ENCODE peak calls at places on chromosome 10, in four cellular contexts. One of them, this sample, is unnamed.

GRCh38 chr10:68963151-68963550 is 7.2 kb downstream of the DDX21 start:
- DNase-seq in K562: no peak
- DNase-seq in HepG2: no peak
- DNase-seq in H1: no peak
- DNase-seq in this sample: no peak

GRCh38 chr10:31136951-31137885 is 105.6 kb upstream of the ZNF438 start:
- DNase-seq in H1: no peak
- DNase-seq in HepG2: no peak
- DNase-seq in K562: no peak
- DNase-seq in this sample: no peak

GRCh38 chr10:124194199-124194824 is 100.9 kb upstream of the CHST15 start:
- DNase-seq in H1: no peak
- DNase-seq in HepG2: no peak
- DNase-seq in K562: no peak
- DNase-seq in this sample: no peak

GRCh38 chr10:93995598-93996271 is 2.0 kb downstream of the PLCE1 start:
- DNase-seq in H1: no peak
- DNase-seq in HepG2: no peak
- DNase-seq in K562: no peak
- DNase-seq in this sample: no peak

GRCh38 chr10:88657901-88658300 is 6.3 kb upstream of the LIPF start:
- DNase-seq in H1: no peak
- DNase-seq in HepG2: no peak
- DNase-seq in K562: no peak
- DNase-seq in this sample: no peak

GRCh38 chr10:117960345-117960744 is 86.4 kb downstream of the RAB11FIP2 start:
- DNase-seq in HepG2: peak
- DNase-seq in K562: no peak
- DNase-seq in H1: no peak
- DNase-seq in this sample: no peak

GRCh38 chr10:63544418-63544817 is 23.2 kb downstream of the REEP3 start:
- DNase-seq in HepG2: no peak
- DNase-seq in K562: no peak
- DNase-seq in H1: no peak
- DNase-seq in this sample: no peak

GRCh38 chr10:74760042-74760979 is 66.1 kb upstream of the KAT6B start:
- DNase-seq in HepG2: peak
- DNase-seq in K562: no peak
- DNase-seq in H1: no peak
- DNase-seq in this sample: no peak

GRCh38 chr10:104254493-104255243 is at the start of gene GSTO1:
- DNase-seq in K562: peak
- DNase-seq in H1: no peak
- DNase-seq in HepG2: peak
- DNase-seq in this sample: peak

GRCh38 chr10:115801987-115802386 is 471.0 kb downstream of the GFRA1 start:
- DNase-seq in HepG2: no peak
- DNase-seq in H1: no peak
- DNase-seq in K562: no peak
- DNase-seq in this sample: no peak

GRCh38 chr10:124523886-124524285 is 62.3 kb downstream of the LHPP start:
- DNase-seq in H1: no peak
- DNase-seq in K562: no peak
- DNase-seq in HepG2: no peak
- DNase-seq in this sample: no peak

GRCh38 chr10:119693262-119693957 is 32.4 kb upstream of the INPP5F start:
- DNase-seq in HepG2: peak
- DNase-seq in K562: no peak
- DNase-seq in H1: no peak
- DNase-seq in this sample: no peak

GRCh38 chr10:75926763-75927162 is 495.3 kb downstream of the LRMDA start:
- DNase-seq in H1: no peak
- DNase-seq in HepG2: no peak
- DNase-seq in K562: peak
- DNase-seq in this sample: no peak

GRCh38 chr10:49353895-49354566 is 41.9 kb downstream of the DRGX start:
- DNase-seq in K562: no peak
- DNase-seq in H1: no peak
- DNase-seq in HepG2: no peak
- DNase-seq in this sample: no peak

GRCh38 chr10:79066460-79067240 is 2.1 kb upstream of the ZMIZ1 start:
- DNase-seq in K562: peak
- DNase-seq in HepG2: peak
- DNase-seq in H1: no peak
- DNase-seq in this sample: peak

GRCh38 chr10:110013615-110014293 is 6.0 kb downstream of the ADD3 start:
- DNase-seq in H1: no peak
- DNase-seq in HepG2: peak
- DNase-seq in K562: no peak
- DNase-seq in this sample: no peak

GRCh38 chr10:95660283-95660682 is 3.8 kb upstream of the ALDH18A1 start:
- DNase-seq in H1: no peak
- DNase-seq in HepG2: no peak
- DNase-seq in K562: no peak
- DNase-seq in this sample: no peak

GRCh38 chr10:130656582-130657133 is 520.5 kb downstream of the GLRX3 start:
- DNase-seq in H1: no peak
- DNase-seq in HepG2: no peak
- DNase-seq in K562: no peak
- DNase-seq in this sample: no peak

GRCh38 chr10:130363899-130364298 is 227.7 kb downstream of the GLRX3 start:
- DNase-seq in HepG2: no peak
- DNase-seq in H1: no peak
- DNase-seq in K562: no peak
- DNase-seq in this sample: no peak

GRCh38 chr10:112832361-112832878 is 117.6 kb upstream of the TCF7L2 start:
- DNase-seq in K562: no peak
- DNase-seq in HepG2: no peak
- DNase-seq in H1: peak
- DNase-seq in this sample: no peak

GRCh38 chr10:46541735-46542566 is 14.5 kb downstream of the GPRIN2 start:
- DNase-seq in HepG2: no peak
- DNase-seq in H1: no peak
- DNase-seq in K562: no peak
- DNase-seq in this sample: peak

GRCh38 chr10:70145166-70145665 is 1.3 kb downstream of the TYSND1 start:
- DNase-seq in K562: no peak
- DNase-seq in HepG2: no peak
- DNase-seq in H1: no peak
- DNase-seq in this sample: no peak

GRCh38 chr10:38054361-38054797 is 39.8 kb upstream of the ZNF37A start:
- DNase-seq in HepG2: no peak
- DNase-seq in H1: no peak
- DNase-seq in K562: no peak
- DNase-seq in this sample: no peak

GRCh38 chr10:29102233-29102632 is 186.6 kb upstream of the LYZL1 start:
- DNase-seq in K562: no peak
- DNase-seq in H1: no peak
- DNase-seq in HepG2: no peak
- DNase-seq in this sample: no peak

GRCh38 chr10:62900829-62901571 is 84.8 kb upstream of the EGR2 start:
- DNase-seq in H1: no peak
- DNase-seq in HepG2: no peak
- DNase-seq in K562: no peak
- DNase-seq in this sample: no peak

DNA sequence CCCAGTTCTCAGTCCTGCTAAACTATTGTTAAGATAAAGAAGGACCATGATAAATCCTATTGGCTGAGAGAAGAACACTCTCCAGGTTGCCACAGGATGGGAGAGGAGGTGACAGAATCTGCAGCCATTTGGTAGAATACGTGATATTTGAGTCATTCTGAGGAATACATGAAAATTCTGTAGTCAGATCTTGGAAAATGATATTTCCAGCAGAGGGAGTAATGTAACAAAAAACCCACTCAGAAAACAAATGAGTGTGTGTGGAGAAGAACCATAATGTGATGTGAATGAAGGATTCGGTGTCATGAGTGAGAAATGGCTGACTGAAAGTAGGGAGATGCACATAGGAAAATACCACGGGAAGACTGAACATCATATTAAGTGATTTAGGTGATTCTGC is 128.5 kb upstream of the PFKP start:
- DNase-seq in K562: no peak
- DNase-seq in HepG2: peak
- DNase-seq in H1: no peak
- DNase-seq in this sample: peak
- TF ChIP-seq PHF8 in K562: no peak
- TF ChIP-seq PHF8 in HepG2: no peak
- TF ChIP-seq PHF8 in H1: no peak
- TF ChIP-seq PHF8 in this sample: no peak

GRCh38 chr10:15737635-15738034 is 17.9 kb upstream of the ITGA8 start:
- DNase-seq in H1: no peak
- DNase-seq in K562: no peak
- DNase-seq in HepG2: no peak
- DNase-seq in this sample: no peak

GRCh38 chr10:15739437-15739970 is 19.8 kb upstream of the ITGA8 start:
- DNase-seq in H1: no peak
- DNase-seq in HepG2: no peak
- DNase-seq in K562: no peak
- DNase-seq in this sample: no peak

GRCh38 chr10:15740261-15740660 is 20.5 kb upstream of the ITGA8 start:
- DNase-seq in H1: no peak
- DNase-seq in HepG2: no peak
- DNase-seq in K562: no peak
- DNase-seq in this sample: no peak

GRCh38 chr10:15735766-15736165 is 16.0 kb upstream of the ITGA8 start:
- DNase-seq in H1: no peak
- DNase-seq in K562: no peak
- DNase-seq in HepG2: no peak
- DNase-seq in this sample: no peak

DNA sequence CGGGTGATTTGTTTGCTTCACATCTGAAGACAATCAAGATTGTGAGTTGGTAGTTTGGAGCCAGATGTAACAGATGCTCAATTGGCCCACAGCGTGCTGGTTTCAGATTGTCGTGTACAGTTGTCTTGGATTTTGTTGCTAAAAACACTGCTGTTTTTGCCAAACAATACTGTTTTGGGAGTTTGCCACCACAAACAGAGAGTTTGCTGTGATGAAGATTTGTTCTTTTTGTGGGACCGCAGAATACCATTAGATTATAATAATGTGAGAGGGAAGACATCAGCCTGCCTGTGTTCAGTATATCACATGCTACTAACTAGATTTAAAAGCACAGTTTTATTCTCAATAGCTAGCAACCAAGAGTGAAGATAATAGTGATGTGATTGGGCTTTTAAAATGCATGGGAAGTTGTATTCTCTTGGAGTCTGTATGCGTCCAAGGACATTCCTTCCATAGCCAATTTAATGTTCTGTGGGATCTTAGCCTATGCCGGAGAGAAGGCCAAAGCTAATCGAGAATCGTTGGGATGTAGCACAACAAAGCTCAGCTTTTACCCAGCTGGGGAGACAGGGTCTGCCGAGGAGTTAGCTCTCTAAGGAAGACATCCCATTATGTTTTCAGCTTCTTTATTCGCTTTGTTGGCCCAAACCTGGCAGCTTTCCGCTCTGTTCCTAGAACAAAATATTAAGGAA is 18.7 kb upstream of the ITGA8 start:
- DNase-seq in HepG2: no peak
- DNase-seq in H1: no peak
- DNase-seq in K562: no peak
- DNase-seq in this sample: no peak
- TF ChIP-seq PHF8 in HepG2: no peak
- TF ChIP-seq PHF8 in H1: no peak
- TF ChIP-seq PHF8 in K562: no peak
- TF ChIP-seq PHF8 in this sample: no peak

GRCh38 chr10:48231178-48231577 is 43.3 kb downstream of the FRMPD2 start:
- DNase-seq in HepG2: no peak
- DNase-seq in H1: no peak
- DNase-seq in K562: no peak
- DNase-seq in this sample: no peak
- TF ChIP-seq PHF8 in HepG2: no peak
- TF ChIP-seq PHF8 in H1: no peak
- TF ChIP-seq PHF8 in K562: no peak
- TF ChIP-seq PHF8 in this sample: no peak

GRCh38 chr10:3737811-3738311 is 47.1 kb downstream of the KLF6 start:
- DNase-seq in H1: no peak
- DNase-seq in HepG2: no peak
- DNase-seq in K562: no peak
- DNase-seq in this sample: no peak

GRCh38 chr10:3738855-3739350 is 46.1 kb downstream of the KLF6 start:
- DNase-seq in K562: no peak
- DNase-seq in H1: no peak
- DNase-seq in HepG2: no peak
- DNase-seq in this sample: no peak

GRCh38 chr10:3740157-3740871 is 44.7 kb downstream of the KLF6 start:
- DNase-seq in K562: peak
- DNase-seq in HepG2: peak
- DNase-seq in H1: no peak
- DNase-seq in this sample: peak

GRCh38 chr10:3745582-3745981 is 39.4 kb downstream of the KLF6 start:
- DNase-seq in H1: no peak
- DNase-seq in HepG2: no peak
- DNase-seq in K562: no peak
- DNase-seq in this sample: no peak

DNA sequence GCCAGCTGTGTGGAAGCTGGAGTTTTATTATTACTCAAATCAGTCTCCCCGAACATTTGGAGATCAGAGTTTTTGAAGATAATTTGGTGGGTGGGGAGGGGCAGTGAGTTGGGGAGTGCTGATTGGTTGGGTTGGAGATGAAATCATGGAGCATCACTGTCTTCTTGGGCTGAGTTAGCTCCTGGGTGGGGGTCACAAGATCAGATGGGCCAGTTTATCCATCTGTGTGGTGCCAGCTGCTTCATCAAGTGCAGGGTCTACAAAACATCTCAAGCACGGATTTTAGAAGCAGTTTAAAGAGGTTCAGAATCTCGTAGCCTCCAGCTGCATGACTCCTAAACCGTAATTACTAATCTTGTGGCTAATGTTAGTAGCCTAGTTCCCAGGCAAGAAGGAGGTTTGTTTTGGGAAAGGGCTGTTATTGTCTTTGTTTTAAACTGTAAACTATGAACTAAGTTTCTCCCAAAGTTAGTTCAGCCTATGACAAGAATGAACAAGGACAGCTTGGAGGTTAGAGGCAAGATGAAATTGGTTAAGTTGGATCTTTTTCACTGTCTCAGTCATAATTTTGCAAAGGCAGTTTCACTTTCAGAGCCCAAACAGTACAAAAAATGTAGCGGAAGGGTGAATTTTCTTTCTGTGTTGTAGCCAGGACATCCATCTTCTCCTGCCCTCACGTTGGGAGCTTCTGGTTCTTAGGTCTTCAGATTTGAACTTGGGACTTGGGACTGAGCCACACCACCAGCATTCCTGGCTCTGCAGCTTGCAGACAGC is 43.1 kb downstream of the KLF6 start:
- DNase-seq in K562: no peak
- DNase-seq in H1: no peak
- DNase-seq in HepG2: no peak
- DNase-seq in this sample: no peak
- TF ChIP-seq PHF8 in K562: no peak
- TF ChIP-seq PHF8 in H1: no peak
- TF ChIP-seq PHF8 in HepG2: no peak
- TF ChIP-seq PHF8 in this sample: no peak

GRCh38 chr10:133275683-133276092 is 980 bp downstream of the ADAM8 start:
- DNase-seq in H1: no peak
- DNase-seq in HepG2: no peak
- DNase-seq in K562: no peak
- DNase-seq in this sample: no peak
- TF ChIP-seq PHF8 in H1: no peak
- TF ChIP-seq PHF8 in HepG2: no peak
- TF ChIP-seq PHF8 in K562: no peak
- TF ChIP-seq PHF8 in this sample: no peak

This sample was measured in A549.